ENCODE peak calls at places on chromosomes 7 and 10, in four cellular contexts. X is CD4-positive, alpha-beta T cell; P is right lobe of liver; D is nephron progenitor cell. J is an unnamed sample.

GRCh38 chr7:151013728-151014497 is 10.4 kb downstream of the ATG9B start:
- DNase-seq in X (peak; percentile 92), P (peak; percentile 63), D (peak; percentile 58), J (no peak)

GRCh38 chr7:151682831-151683614 is 163.3 kb upstream of the RHEB start:
- DNase-seq in X (no peak), P (no peak), D (no peak), J (no peak)

GRCh38 chr7:55185321-55185802 is 166.5 kb downstream of the EGFR start:
- DNase-seq in X (no peak), P (no peak), D (no peak), J (no peak)

GRCh38 chr10:15844517-15844916 is 15.8 kb downstream of the MINDY3 start:
- DNase-seq in X (no peak), P (no peak), D (no peak), J (no peak)

GRCh38 chr7:82964150-82964882 is 198.4 kb downstream of the PCLO start:
- DNase-seq in X (no peak), P (no peak), D (no peak), J (no peak)

GRCh38 chr7:7736671-7737070 is 18.3 kb upstream of the RPA3 start:
- DNase-seq in X (no peak), P (no peak), D (peak; percentile 10), J (no peak)

GRCh38 chr7:36564500-36564899 is 159.8 kb downstream of the AOAH start:
- DNase-seq in X (no peak), P (no peak), D (no peak), J (no peak)

GRCh38 chr7:123792547-123792946 is 43.7 kb upstream of the WASL start:
- DNase-seq in X (no peak), P (no peak), D (no peak), J (no peak)

GRCh38 chr10:35565602-35566061 is 39.5 kb upstream of the GJD4 start:
- DNase-seq in X (no peak), P (no peak), D (no peak), J (no peak)

GRCh38 chr7:17998692-17999091 is 29.0 kb downstream of the PRPS1L1 start:
- DNase-seq in X (no peak), P (no peak), D (no peak), J (no peak)

GRCh38 chr10:67553266-67553665 is 142.7 kb downstream of the CTNNA3 start:
- DNase-seq in X (no peak), P (no peak), D (no peak), J (no peak)

GRCh38 chr10:93826355-93826754 is 67.4 kb upstream of the SLC35G1 start:
- DNase-seq in X (no peak), P (no peak), D (no peak), J (no peak)

GRCh38 chr7:36303202-36304098 is 86.2 kb upstream of the ANLN start:
- DNase-seq in X (no peak), P (peak; percentile 87), D (no peak), J (peak; percentile 86)

GRCh38 chr7:141167376-141167964 is 93.6 kb downstream of the TMEM178B start:
- DNase-seq in X (no peak), P (no peak), D (no peak), J (no peak)

GRCh38 chr10:118447478-118447877 is 105.4 kb upstream of the FAM204A start:
- DNase-seq in X (no peak), P (peak; percentile 26), D (no peak), J (no peak)

GRCh38 chr7:84049034-84049433 is 145.6 kb downstream of the SEMA3A start:
- DNase-seq in X (no peak), P (no peak), D (no peak), J (no peak)

GRCh38 chr10:13000431-13000830 is 1.1 kb downstream of the CCDC3 start:
- DNase-seq in X (no peak), P (no peak), D (no peak), J (no peak)

GRCh38 chr10:96752380-96752779 is 32.1 kb upstream of the PIK3AP1 start:
- DNase-seq in X (no peak), P (no peak), D (no peak), J (no peak)

GRCh38 chr7:32881074-32881982 is 10.2 kb downstream of the KBTBD2 start:
- DNase-seq in X (no peak), P (no peak), D (no peak), J (no peak)

GRCh38 chr10:944034-944831 is 12.7 kb upstream of the LARP4B start:
- DNase-seq in X (peak; percentile 31), P (peak; percentile 50), D (no peak), J (peak; percentile 32)

GRCh38 chr10:17835688-17836087 is 26.5 kb downstream of the MRC1 start:
- DNase-seq in X (no peak), P (no peak), D (no peak), J (no peak)

GRCh38 chr7:105408791-105409410 is 20.2 kb upstream of the SRPK2 start:
- DNase-seq in X (no peak), P (no peak), D (no peak), J (no peak)

GRCh38 chr10:81534991-81535390 is 340.0 kb upstream of the NRG3 start:
- DNase-seq in X (no peak), P (no peak), D (no peak), J (no peak)

GRCh38 chr7:102069913-102070629 is 216.6 kb upstream of the SH2B2 start:
- DNase-seq in X (no peak), P (no peak), D (no peak), J (no peak)
- TF ChIP-seq CTCF in X (no peak), P (no peak), D (no peak), J (no peak)

GRCh38 chr7:21128418-21128817 is 299.5 kb upstream of the SP4 start:
- DNase-seq in X (no peak), P (no peak), D (no peak), J (no peak)

GRCh38 chr7:21125297-21125696 is 302.6 kb upstream of the SP4 start:
- DNase-seq in X (no peak), P (no peak), D (no peak), J (no peak)

DNA sequence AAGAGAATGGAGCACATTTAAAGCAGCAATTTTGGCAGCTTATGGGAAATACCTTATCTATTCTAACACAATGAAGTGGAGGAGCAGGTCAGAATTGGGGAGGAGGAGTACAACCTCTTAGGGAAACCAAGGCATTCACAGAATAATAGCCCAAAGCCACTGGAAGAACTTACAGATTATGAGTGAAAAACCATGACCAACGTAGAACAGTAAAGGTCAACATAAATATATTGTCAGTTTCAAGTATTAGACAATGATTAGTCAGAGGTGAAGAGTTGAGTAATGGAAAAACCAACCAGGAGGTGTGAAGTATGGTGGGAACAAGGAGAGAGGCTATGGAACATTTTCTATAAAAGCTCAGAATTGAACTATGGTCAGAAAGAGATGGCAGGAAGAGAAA is 304.3 kb upstream of the SP4 start:
- DNase-seq in X (no peak), P (no peak), D (no peak), J (no peak)
- TF ChIP-seq CTCF in X (no peak), P (no peak), D (no peak), J (no peak)

GRCh38 chr7:127245582-127245981 is 7.2 kb downstream of the GRM8 start:
- DNase-seq in X (no peak), P (no peak), D (no peak), J (no peak)

GRCh38 chr7:127239814-127240213 is 12.9 kb downstream of the GRM8 start:
- DNase-seq in X (no peak), P (no peak), D (no peak), J (no peak)
- TF ChIP-seq CTCF in X (no peak), P (no peak), D (no peak), J (no peak)

GRCh38 chr10:11437391-11438241 is 173.8 kb downstream of the USP6NL start:
- DNase-seq in X (no peak), P (no peak), D (peak; percentile 45), J (no peak)

GRCh38 chr10:11430421-11431275 is 180.8 kb downstream of the USP6NL start:
- DNase-seq in X (no peak), P (no peak), D (no peak), J (no peak)

GRCh38 chr10:11435621-11436020 is 175.8 kb downstream of the USP6NL start:
- DNase-seq in X (no peak), P (no peak), D (no peak), J (no peak)

GRCh38 chr10:11433657-11434056 is 177.8 kb downstream of the USP6NL start:
- DNase-seq in X (no peak), P (no peak), D (no peak), J (no peak)

DNA sequence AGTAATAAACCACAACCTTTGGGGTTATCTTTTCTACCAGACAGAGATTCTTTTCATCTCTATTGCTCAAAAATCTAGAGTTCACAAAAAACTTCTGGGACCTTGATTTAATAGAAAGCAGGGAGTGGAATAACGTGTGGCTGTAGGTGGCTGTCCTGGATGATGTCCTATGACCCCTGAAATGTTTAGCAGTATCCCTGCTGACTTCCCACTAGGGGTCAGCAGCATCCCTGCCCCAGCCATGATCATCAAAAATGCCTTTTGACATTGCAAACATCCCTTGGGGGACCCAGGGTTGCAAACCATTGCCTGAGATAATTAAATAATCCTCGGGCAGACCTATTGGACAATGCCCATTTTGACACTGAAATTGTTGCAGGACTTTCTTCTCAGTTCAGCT is 177.1 kb downstream of the USP6NL start:
- DNase-seq in X (no peak), P (no peak), D (no peak), J (no peak)
- TF ChIP-seq CTCF in X (no peak), P (no peak), D (peak; percentile 30), J (no peak)

DNA sequence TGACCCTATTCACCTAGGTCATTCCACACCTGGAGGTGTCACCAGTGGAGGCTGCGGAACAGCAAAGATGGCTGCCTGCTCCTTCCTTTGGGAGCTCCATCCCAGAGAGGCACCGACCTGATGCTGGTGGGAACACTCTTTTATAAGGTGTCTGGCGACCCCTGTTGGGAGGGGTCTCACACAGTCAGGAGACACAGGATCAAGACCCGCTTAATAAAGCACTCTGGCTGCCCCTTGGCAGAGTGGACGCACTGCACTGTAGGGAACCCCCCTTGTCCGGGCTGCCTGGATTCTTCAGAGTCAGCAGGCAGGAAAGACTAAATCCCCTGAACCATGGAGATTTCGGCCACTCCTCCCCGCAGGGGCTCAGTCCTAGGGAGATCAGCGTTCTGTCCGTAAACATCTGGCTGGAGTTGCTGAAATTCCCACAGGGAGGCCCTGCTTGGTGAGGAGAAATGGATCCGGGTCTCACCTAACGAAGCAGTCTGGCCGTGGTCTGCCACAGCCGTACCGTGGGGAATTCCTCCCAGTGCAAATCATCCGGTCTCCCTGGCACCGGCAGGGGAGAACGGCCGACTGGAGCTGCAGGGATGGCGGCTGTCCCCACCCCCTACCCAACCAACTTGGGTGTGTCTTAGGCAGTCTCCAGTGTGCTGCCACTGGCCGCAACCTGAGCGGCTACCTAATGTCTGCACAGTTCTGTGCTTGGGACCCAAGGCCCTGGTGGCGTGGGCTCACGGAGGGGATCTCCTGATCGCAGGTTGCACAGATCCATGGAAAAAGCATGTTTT is 66.1 kb downstream of the LSMEM1 start:
- DNase-seq in X (no peak), P (no peak), D (no peak), J (no peak)
- TF ChIP-seq CTCF in X (no peak), P (no peak), D (no peak), J (no peak)

GRCh38 chr7:142806957-142807356 is 36.2 kb downstream of the PRSS2 start:
- DNase-seq in X (no peak), P (no peak), D (no peak), J (no peak)

GRCh38 chr7:142808802-142809583 is 38.2 kb downstream of the PRSS2 start:
- DNase-seq in X (peak; percentile 92), P (no peak), D (no peak), J (peak; percentile 45)

GRCh38 chr7:142808461-142808801 is 37.7 kb downstream of the PRSS2 start:
- DNase-seq in X (no peak), P (no peak), D (no peak), J (no peak)

GRCh38 chr7:142809671-142810070 is 38.9 kb downstream of the PRSS2 start:
- DNase-seq in X (no peak), P (no peak), D (no peak), J (no peak)

GRCh38 chr7:142807855-142808460 is 37.2 kb downstream of the PRSS2 start:
- DNase-seq in X (peak; percentile 32), P (no peak), D (no peak), J (no peak)
- TF ChIP-seq CTCF in X (no peak), P (no peak), D (no peak), J (no peak)